ENCODE peak calls at places on chromosomes 5 and 9, in five cellular contexts. One of them, this sample, is unnamed.

GRCh38 chr5:160298189-160298588 is 14.2 kb downstream of the CCNJL start:
- DNase-seq in SK-N-SH: no peak
- DNase-seq in EL: no peak
- DNase-seq in T-helper 17 cell: no peak
- DNase-seq in left lung: no peak
- DNase-seq in this sample: no peak

GRCh38 chr9:134474058-134474370 is 147.8 kb downstream of the RXRA start:
- DNase-seq in SK-N-SH: no peak
- DNase-seq in EL: peak
- DNase-seq in T-helper 17 cell: no peak
- DNase-seq in left lung: no peak
- DNase-seq in this sample: no peak

GRCh38 chr9:69254223-69254622 is 70.8 kb upstream of the ENTREP1 start:
- DNase-seq in SK-N-SH: no peak
- DNase-seq in EL: no peak
- DNase-seq in T-helper 17 cell: no peak
- DNase-seq in left lung: no peak
- DNase-seq in this sample: no peak

GRCh38 chr5:53110156-53110555 is 599 bp upstream of the MOCS2 start:
- DNase-seq in SK-N-SH: no peak
- DNase-seq in EL: no peak
- DNase-seq in T-helper 17 cell: no peak
- DNase-seq in left lung: no peak
- DNase-seq in this sample: peak

GRCh38 chr9:16543691-16544090 is 326.8 kb downstream of the BNC2 start:
- DNase-seq in SK-N-SH: no peak
- DNase-seq in EL: no peak
- DNase-seq in T-helper 17 cell: no peak
- DNase-seq in left lung: no peak
- DNase-seq in this sample: no peak

GRCh38 chr9:110260911-110261310 is 4.6 kb upstream of the TXN start:
- DNase-seq in SK-N-SH: peak
- DNase-seq in EL: peak
- DNase-seq in T-helper 17 cell: no peak
- DNase-seq in left lung: no peak
- DNase-seq in this sample: no peak

GRCh38 chr9:124783830-124784229 is 6.9 kb downstream of the OLFML2A start:
- DNase-seq in SK-N-SH: no peak
- DNase-seq in EL: no peak
- DNase-seq in T-helper 17 cell: no peak
- DNase-seq in left lung: no peak
- DNase-seq in this sample: no peak

GRCh38 chr9:88651682-88652633 is 117.0 kb downstream of the NXNL2 start:
- DNase-seq in SK-N-SH: no peak
- DNase-seq in EL: peak
- DNase-seq in T-helper 17 cell: no peak
- DNase-seq in left lung: peak
- DNase-seq in this sample: no peak

GRCh38 chr5:98308960-98309359 is 464.5 kb upstream of the RGMB start:
- DNase-seq in SK-N-SH: no peak
- DNase-seq in EL: peak
- DNase-seq in T-helper 17 cell: no peak
- DNase-seq in left lung: no peak
- DNase-seq in this sample: no peak

GRCh38 chr5:96342581-96342980 is 90.5 kb downstream of the PCSK1 start:
- DNase-seq in SK-N-SH: no peak
- DNase-seq in EL: no peak
- DNase-seq in T-helper 17 cell: no peak
- DNase-seq in left lung: no peak
- DNase-seq in this sample: no peak

GRCh38 chr9:374726-375125 is 160.1 kb downstream of the DOCK8 start:
- DNase-seq in SK-N-SH: no peak
- DNase-seq in EL: no peak
- DNase-seq in T-helper 17 cell: no peak
- DNase-seq in left lung: no peak
- DNase-seq in this sample: no peak

GRCh38 chr9:132877818-132878694 is at the start of gene AK8:
- DNase-seq in SK-N-SH: peak
- DNase-seq in EL: peak
- DNase-seq in T-helper 17 cell: peak
- DNase-seq in left lung: peak
- DNase-seq in this sample: peak

GRCh38 chr5:96463106-96463505 is 30.1 kb upstream of the PCSK1 start:
- DNase-seq in SK-N-SH: no peak
- DNase-seq in EL: no peak
- DNase-seq in T-helper 17 cell: no peak
- DNase-seq in left lung: no peak
- DNase-seq in this sample: no peak

GRCh38 chr5:65121880-65122436 is 353.2 kb downstream of the CWC27 start:
- DNase-seq in SK-N-SH: no peak
- DNase-seq in EL: peak
- DNase-seq in T-helper 17 cell: no peak
- DNase-seq in left lung: no peak
- DNase-seq in this sample: no peak

GRCh38 chr5:115815006-115815692 is 1.3 kb downstream of the CDO1 start:
- DNase-seq in SK-N-SH: peak
- DNase-seq in EL: no peak
- DNase-seq in T-helper 17 cell: no peak
- DNase-seq in left lung: no peak
- DNase-seq in this sample: no peak

GRCh38 chr9:133869674-133870419 is 122.3 kb downstream of the VAV2 start:
- DNase-seq in SK-N-SH: peak
- DNase-seq in EL: no peak
- DNase-seq in T-helper 17 cell: no peak
- DNase-seq in left lung: no peak
- DNase-seq in this sample: no peak

GRCh38 chr5:170338933-170339779 is 41.6 kb upstream of the LCP2 start:
- DNase-seq in SK-N-SH: no peak
- DNase-seq in EL: no peak
- DNase-seq in T-helper 17 cell: peak
- DNase-seq in left lung: no peak
- DNase-seq in this sample: no peak

GRCh38 chr5:128579111-128579510 is 41.1 kb upstream of the FBN2 start:
- DNase-seq in SK-N-SH: no peak
- DNase-seq in EL: peak
- DNase-seq in T-helper 17 cell: no peak
- DNase-seq in left lung: no peak
- DNase-seq in this sample: no peak